ENCODE peak calls at places on chromosomes 11 and 22, in ten cellular contexts. V is NCI-H524; Y is mesendoderm; K is effector CD4-positive, alpha-beta T cell; H is activated T-cell treated with anti-CD3 and anti-CD28 coated beads, Interleukin-2, amount 50 U/mL, for 4 hours; D is NCI-H1105; S is amniotic stem cell; L is cardiac muscle cell; M is HS-5; W is activated CD4-positive, alpha-beta T cell treated with anti-CD3 and anti-CD28 coated beads, Interleukin-2, amount 50 U/mL, for 48 hours. R is an unnamed sample.

GRCh38 chr11:131511794-131512193 is 141.4 kb downstream of the NTM start:
- DNase-seq in V (peak), Y (peak), K (no peak), H (no peak), D (peak), S (no peak), L (peak), M (no peak), W (no peak), R (peak)

GRCh38 chr11:39442177-39442576 is 2017.3 kb downstream of the LRRC4C start:
- DNase-seq in V (no peak), Y (no peak), K (no peak), H (no peak), D (no peak), S (no peak), L (no peak), M (no peak), W (no peak), R (no peak)

GRCh38 chr11:75463106-75463774 is 30.2 kb upstream of the KLHL35 start:
- DNase-seq in V (no peak), Y (peak), K (no peak), H (no peak), D (no peak), S (no peak), L (peak), M (no peak), W (no peak), R (no peak)

GRCh38 chr22:36171941-36172340 is 11.4 kb upstream of the APOL3 start:
- DNase-seq in V (no peak), Y (peak), K (no peak), H (no peak), D (no peak), S (no peak), L (no peak), M (no peak), W (no peak), R (no peak)

GRCh38 chr11:132576706-132577105 is 955.6 kb downstream of the OPCML start:
- DNase-seq in V (no peak), Y (peak), K (no peak), H (no peak), D (no peak), S (peak), L (peak), M (peak), W (no peak), R (no peak)

GRCh38 chr11:75562836-75563484 is 907 bp downstream of the SERPINH1 start:
- DNase-seq in V (no peak), Y (peak), K (no peak), H (no peak), D (no peak), S (no peak), L (peak), M (no peak), W (no peak), R (no peak)

GRCh38 chr22:44884968-44885805 is 124.6 kb downstream of the PHF21B start:
- DNase-seq in V (no peak), Y (peak), K (no peak), H (no peak), D (no peak), S (no peak), L (no peak), M (no peak), W (no peak), R (no peak)

GRCh38 chr11:44879432-44879831 is 71.3 kb downstream of the TP53I11 start:
- DNase-seq in V (no peak), Y (no peak), K (no peak), H (no peak), D (no peak), S (no peak), L (no peak), M (no peak), W (no peak), R (no peak)

GRCh38 chr11:78199015-78199652 is 10.4 kb downstream of the USP35 start:
- DNase-seq in V (no peak), Y (no peak), K (no peak), H (no peak), D (no peak), S (no peak), L (no peak), M (no peak), W (no peak), R (no peak)

GRCh38 chr11:2691991-2692841 is 7.6 kb downstream of the KCNQ1OT1 start:
- DNase-seq in V (peak), Y (peak), K (no peak), H (no peak), D (peak), S (no peak), L (no peak), M (no peak), W (no peak), R (peak)

GRCh38 chr11:65911682-65912568 is 6.9 kb downstream of the C11orf68 start:
- DNase-seq in V (peak), Y (peak), K (no peak), H (no peak), D (peak), S (peak), L (peak), M (peak), W (no peak), R (peak)

GRCh38 chr11:18115360-18116127 is 9.7 kb upstream of the SAAL1 start:
- DNase-seq in V (peak), Y (peak), K (peak), H (peak), D (peak), S (no peak), L (peak), M (peak), W (peak), R (peak)

GRCh38 chr11:58003036-58003435 is 20.6 kb upstream of the OR9Q1 start:
- DNase-seq in V (no peak), Y (no peak), K (no peak), H (no peak), D (no peak), S (no peak), L (peak), M (no peak), W (no peak), R (no peak)

GRCh38 chr11:72759468-72759867 is 7.3 kb upstream of the ARAP1 start:
- DNase-seq in V (no peak), Y (no peak), K (no peak), H (no peak), D (no peak), S (no peak), L (no peak), M (no peak), W (no peak), R (no peak)

GRCh38 chr11:8932564-8933180 is at the start of gene C11orf16:
- DNase-seq in V (no peak), Y (peak), K (no peak), H (no peak), D (no peak), S (no peak), L (no peak), M (no peak), W (no peak), R (no peak)

GRCh38 chr11:88447285-88447684 is 109.7 kb upstream of the CTSC start:
- DNase-seq in V (no peak), Y (no peak), K (no peak), H (no peak), D (no peak), S (no peak), L (no peak), M (no peak), W (no peak), R (no peak)

GRCh38 chr22:36123673-36124630 is 36.6 kb downstream of the APOL3 start:
- DNase-seq in V (peak), Y (peak), K (peak), H (peak), D (peak), S (peak), L (peak), M (peak), W (peak), R (peak)

GRCh38 chr11:74678041-74678440 is 53.2 kb downstream of the CHRDL2 start:
- DNase-seq in V (no peak), Y (no peak), K (no peak), H (no peak), D (no peak), S (no peak), L (no peak), M (no peak), W (no peak), R (no peak)

GRCh38 chr11:118071416-118072030 is 5.4 kb upstream of the TMPRSS4 start:
- DNase-seq in V (no peak), Y (no peak), K (no peak), H (no peak), D (no peak), S (no peak), L (no peak), M (no peak), W (no peak), R (no peak)

GRCh38 chr22:38353701-38354100 is 36.5 kb upstream of the CSNK1E start:
- DNase-seq in V (no peak), Y (peak), K (no peak), H (no peak), D (no peak), S (no peak), L (no peak), M (no peak), W (no peak), R (no peak)

GRCh38 chr11:128607819-128608218 is 20.5 kb upstream of the ETS1 start:
- DNase-seq in V (no peak), Y (no peak), K (no peak), H (no peak), D (no peak), S (no peak), L (no peak), M (no peak), W (no peak), R (no peak)

GRCh38 chr11:96303067-96303466 is 39.9 kb downstream of the MAML2 start:
- DNase-seq in V (no peak), Y (no peak), K (no peak), H (no peak), D (no peak), S (peak), L (peak), M (no peak), W (no peak), R (no peak)

GRCh38 chr11:62665075-62665629 is at the start of the genes C11orf98 and CSKMT:
- DNase-seq in V (peak), Y (peak), K (peak), H (peak), D (peak), S (peak), L (peak), M (peak), W (peak), R (peak)

R was measured in erythroblast.